ENCODE peak calls at places on chromosomes 7 and 10, in nine cellular contexts. One of them, this sample, is unnamed.

GRCh38 chr10:32346134-32346550 is 816 bp downstream of the EPC1 start:
- DNase-seq in mucosa of descending colon: peak; percentile 98
- DNase-seq in body of pancreas: peak; percentile 97
- DNase-seq in endothelial cell of umbilical vein: peak; percentile 96
- DNase-seq in cardiac fibroblast: peak; percentile 97
- DNase-seq in lower leg skin: peak; percentile 99
- DNase-seq in stomach: peak; percentile 96
- DNase-seq in breast epithelium: peak; percentile 95
- DNase-seq in fibroblast of the aortic adventitia: peak; percentile 94
- DNase-seq in this sample: peak; percentile 97

GRCh38 chr7:42495251-42495650 is 258.2 kb upstream of the GLI3 start:
- DNase-seq in endothelial cell of umbilical vein: no peak
- DNase-seq in body of pancreas: no peak
- DNase-seq in lower leg skin: no peak
- DNase-seq in mucosa of descending colon: no peak
- DNase-seq in breast epithelium: no peak
- DNase-seq in fibroblast of the aortic adventitia: peak; percentile 16
- DNase-seq in stomach: no peak
- DNase-seq in cardiac fibroblast: peak; percentile 72
- DNase-seq in this sample: no peak

GRCh38 chr10:77906863-77907861 is 19.4 kb downstream of the DLG5 start:
- DNase-seq in fibroblast of the aortic adventitia: no peak
- DNase-seq in mucosa of descending colon: no peak
- DNase-seq in lower leg skin: no peak
- DNase-seq in endothelial cell of umbilical vein: no peak
- DNase-seq in body of pancreas: no peak
- DNase-seq in stomach: no peak
- DNase-seq in cardiac fibroblast: no peak
- DNase-seq in breast epithelium: no peak
- DNase-seq in this sample: no peak

GRCh38 chr7:113087278-113087998 is 811 bp upstream of the GPR85 start:
- DNase-seq in mucosa of descending colon: no peak
- DNase-seq in cardiac fibroblast: peak; percentile 86
- DNase-seq in body of pancreas: peak; percentile 8
- DNase-seq in endothelial cell of umbilical vein: peak; percentile 81
- DNase-seq in stomach: no peak
- DNase-seq in fibroblast of the aortic adventitia: peak; percentile 95
- DNase-seq in breast epithelium: no peak
- DNase-seq in lower leg skin: no peak
- DNase-seq in this sample: peak; percentile 88

GRCh38 chr7:129617607-129618006 is 6.1 kb downstream of the NRF1 start:
- DNase-seq in stomach: no peak
- DNase-seq in fibroblast of the aortic adventitia: no peak
- DNase-seq in body of pancreas: no peak
- DNase-seq in cardiac fibroblast: no peak
- DNase-seq in lower leg skin: no peak
- DNase-seq in breast epithelium: no peak
- DNase-seq in mucosa of descending colon: no peak
- DNase-seq in endothelial cell of umbilical vein: no peak
- DNase-seq in this sample: no peak

GRCh38 chr7:70668606-70669358 is 463.2 kb upstream of the GALNT17 start:
- DNase-seq in mucosa of descending colon: no peak
- DNase-seq in lower leg skin: no peak
- DNase-seq in endothelial cell of umbilical vein: no peak
- DNase-seq in stomach: no peak
- DNase-seq in breast epithelium: peak; percentile 76
- DNase-seq in body of pancreas: peak; percentile 56
- DNase-seq in fibroblast of the aortic adventitia: no peak
- DNase-seq in cardiac fibroblast: no peak
- DNase-seq in this sample: no peak

GRCh38 chr10:55024718-55025117 is 223.7 kb upstream of the PCDH15 start:
- DNase-seq in cardiac fibroblast: no peak
- DNase-seq in breast epithelium: no peak
- DNase-seq in fibroblast of the aortic adventitia: no peak
- DNase-seq in stomach: no peak
- DNase-seq in mucosa of descending colon: no peak
- DNase-seq in body of pancreas: peak; percentile 4
- DNase-seq in endothelial cell of umbilical vein: peak; percentile 15
- DNase-seq in lower leg skin: no peak
- DNase-seq in this sample: no peak

GRCh38 chr7:99731638-99732374 is 3.2 kb downstream of the CYP3A7 start:
- DNase-seq in lower leg skin: no peak
- DNase-seq in stomach: no peak
- DNase-seq in body of pancreas: no peak
- DNase-seq in endothelial cell of umbilical vein: no peak
- DNase-seq in fibroblast of the aortic adventitia: no peak
- DNase-seq in breast epithelium: no peak
- DNase-seq in cardiac fibroblast: no peak
- DNase-seq in mucosa of descending colon: no peak
- DNase-seq in this sample: no peak

GRCh38 chr7:47039899-47040298 is 542.0 kb downstream of the TNS3 start:
- DNase-seq in endothelial cell of umbilical vein: peak; percentile 97
- DNase-seq in mucosa of descending colon: no peak
- DNase-seq in breast epithelium: peak; percentile 37
- DNase-seq in cardiac fibroblast: peak; percentile 83
- DNase-seq in body of pancreas: no peak
- DNase-seq in stomach: no peak
- DNase-seq in fibroblast of the aortic adventitia: peak; percentile 89
- DNase-seq in lower leg skin: no peak
- DNase-seq in this sample: peak; percentile 75

GRCh38 chr10:113128450-113129105 is 178.5 kb downstream of the TCF7L2 start:
- DNase-seq in cardiac fibroblast: no peak
- DNase-seq in fibroblast of the aortic adventitia: peak; percentile 41
- DNase-seq in mucosa of descending colon: no peak
- DNase-seq in breast epithelium: no peak
- DNase-seq in body of pancreas: no peak
- DNase-seq in endothelial cell of umbilical vein: no peak
- DNase-seq in lower leg skin: no peak
- DNase-seq in stomach: no peak
- DNase-seq in this sample: no peak
- H3K4me3 ChIP-seq in cardiac fibroblast: peak overlapping the region; percentile 4
- H3K4me3 ChIP-seq in fibroblast of the aortic adventitia: peak overlapping the region; percentile 32
- H3K4me3 ChIP-seq in mucosa of descending colon: no peak overlapping the region
- H3K4me3 ChIP-seq in breast epithelium: peak overlapping the region; percentile 33
- H3K4me3 ChIP-seq in body of pancreas: no peak overlapping the region
- H3K4me3 ChIP-seq in endothelial cell of umbilical vein: no peak overlapping the region
- H3K4me3 ChIP-seq in lower leg skin: no peak overlapping the region
- H3K4me3 ChIP-seq in stomach: no peak overlapping the region
- H3K4me3 ChIP-seq in this sample: no peak overlapping the region

GRCh38 chr10:129900825-129901224 is 63.2 kb downstream of the EBF3 start:
- DNase-seq in breast epithelium: no peak
- DNase-seq in mucosa of descending colon: no peak
- DNase-seq in body of pancreas: no peak
- DNase-seq in cardiac fibroblast: no peak
- DNase-seq in fibroblast of the aortic adventitia: no peak
- DNase-seq in endothelial cell of umbilical vein: no peak
- DNase-seq in stomach: no peak
- DNase-seq in lower leg skin: no peak
- DNase-seq in this sample: no peak

GRCh38 chr10:129899564-129899862 is 64.6 kb downstream of the EBF3 start:
- DNase-seq in lower leg skin: no peak
- DNase-seq in fibroblast of the aortic adventitia: no peak
- DNase-seq in breast epithelium: no peak
- DNase-seq in mucosa of descending colon: no peak
- DNase-seq in endothelial cell of umbilical vein: no peak
- DNase-seq in body of pancreas: no peak
- DNase-seq in stomach: no peak
- DNase-seq in cardiac fibroblast: no peak
- DNase-seq in this sample: no peak

GRCh38 chr10:129896231-129897150 is 67.6 kb downstream of the EBF3 start:
- DNase-seq in lower leg skin: no peak
- DNase-seq in body of pancreas: no peak
- DNase-seq in mucosa of descending colon: no peak
- DNase-seq in breast epithelium: no peak
- DNase-seq in endothelial cell of umbilical vein: no peak
- DNase-seq in cardiac fibroblast: no peak
- DNase-seq in fibroblast of the aortic adventitia: no peak
- DNase-seq in stomach: no peak
- DNase-seq in this sample: no peak

GRCh38 chr10:129898701-129899563 is 65.1 kb downstream of the EBF3 start:
- DNase-seq in fibroblast of the aortic adventitia: no peak
- DNase-seq in endothelial cell of umbilical vein: no peak
- DNase-seq in stomach: no peak
- DNase-seq in lower leg skin: no peak
- DNase-seq in body of pancreas: no peak
- DNase-seq in breast epithelium: no peak
- DNase-seq in mucosa of descending colon: no peak
- DNase-seq in cardiac fibroblast: no peak
- DNase-seq in this sample: no peak

DNA sequence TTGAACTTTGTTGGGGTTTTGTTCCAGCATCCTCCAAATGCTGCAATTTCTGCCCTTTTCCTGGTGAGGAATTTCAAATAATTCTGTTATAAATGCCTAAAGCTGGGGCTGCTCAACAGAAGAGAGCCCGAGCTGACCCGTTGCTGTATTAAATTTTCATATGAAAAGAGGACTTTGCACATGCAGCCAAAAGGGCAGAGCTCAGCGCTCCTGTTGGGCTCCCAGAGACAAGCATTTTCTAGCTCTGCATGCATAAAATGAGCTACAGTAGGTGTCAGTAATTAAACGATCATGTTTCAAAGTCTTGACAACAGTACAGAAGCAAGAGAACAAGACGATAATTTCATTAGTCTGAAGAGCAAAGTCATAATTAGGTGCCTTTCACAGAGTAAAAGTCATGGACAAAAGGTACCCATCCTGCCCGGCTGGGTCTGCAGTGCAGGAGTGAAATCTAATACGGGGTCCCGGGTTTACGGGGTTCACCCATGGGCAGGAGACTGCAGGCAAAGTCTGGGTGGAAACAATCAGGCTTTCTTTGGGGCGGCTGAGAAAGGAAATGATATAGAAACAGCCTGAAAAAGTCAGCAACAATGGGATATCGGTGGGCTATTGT is 66.1 kb downstream of the EBF3 start:
- DNase-seq in cardiac fibroblast: no peak
- DNase-seq in stomach: no peak
- DNase-seq in lower leg skin: no peak
- DNase-seq in breast epithelium: no peak
- DNase-seq in endothelial cell of umbilical vein: no peak
- DNase-seq in mucosa of descending colon: no peak
- DNase-seq in body of pancreas: no peak
- DNase-seq in fibroblast of the aortic adventitia: no peak
- DNase-seq in this sample: no peak
- H3K4me3 ChIP-seq in cardiac fibroblast: no peak overlapping the region
- H3K4me3 ChIP-seq in stomach: no peak overlapping the region
- H3K4me3 ChIP-seq in lower leg skin: no peak overlapping the region
- H3K4me3 ChIP-seq in breast epithelium: no peak overlapping the region
- H3K4me3 ChIP-seq in endothelial cell of umbilical vein: no peak overlapping the region
- H3K4me3 ChIP-seq in mucosa of descending colon: no peak overlapping the region
- H3K4me3 ChIP-seq in body of pancreas: no peak overlapping the region
- H3K4me3 ChIP-seq in fibroblast of the aortic adventitia: no peak overlapping the region
- H3K4me3 ChIP-seq in this sample: no peak overlapping the region

DNA sequence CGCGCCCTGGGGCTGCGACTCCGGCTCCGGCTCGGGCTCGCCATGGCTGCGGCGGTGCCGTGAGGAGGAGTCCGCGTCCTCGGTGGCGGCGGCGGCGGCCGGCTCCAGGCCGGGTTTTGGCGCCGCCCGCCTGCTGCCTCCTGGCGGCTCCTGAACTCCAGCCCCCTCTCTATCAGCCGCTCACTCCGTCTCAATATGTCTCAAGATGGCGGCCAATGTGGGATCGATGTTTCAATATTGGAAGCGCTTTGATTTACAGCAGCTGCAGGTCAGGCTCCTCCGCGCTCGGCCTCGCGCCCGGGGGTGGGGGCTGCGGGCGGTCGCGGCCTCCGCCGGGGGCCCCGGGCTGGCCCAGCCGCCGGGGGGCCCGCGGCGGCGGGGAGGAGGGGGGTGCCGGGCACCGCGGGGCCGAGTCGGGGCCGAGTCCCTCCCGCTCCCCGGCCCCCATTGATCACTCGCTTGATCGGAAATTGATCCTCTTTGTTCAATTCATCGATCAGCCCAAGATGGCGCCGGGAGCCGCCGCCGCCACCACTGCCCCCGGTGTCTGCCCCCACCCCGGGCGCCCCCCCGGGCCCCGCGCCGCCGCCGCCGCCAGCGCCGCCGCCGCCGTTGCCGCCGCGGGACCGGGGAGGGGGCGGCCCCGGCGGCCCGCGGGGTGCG is 1.5 kb upstream of the CUX1 start:
- DNase-seq in stomach: peak; percentile 79
- DNase-seq in body of pancreas: peak; percentile 83
- DNase-seq in fibroblast of the aortic adventitia: peak; percentile 80
- DNase-seq in mucosa of descending colon: peak; percentile 80
- DNase-seq in lower leg skin: peak; percentile 91
- DNase-seq in endothelial cell of umbilical vein: peak; percentile 67
- DNase-seq in breast epithelium: peak; percentile 36
- DNase-seq in cardiac fibroblast: peak; percentile 79
- DNase-seq in this sample: peak; percentile 80
- H3K4me3 ChIP-seq in stomach: peak overlapping the region; percentile 89
- H3K4me3 ChIP-seq in body of pancreas: no peak overlapping the region
- H3K4me3 ChIP-seq in fibroblast of the aortic adventitia: peak overlapping the region; percentile 73
- H3K4me3 ChIP-seq in mucosa of descending colon: peak overlapping the region; percentile 54
- H3K4me3 ChIP-seq in lower leg skin: peak overlapping the region; percentile 30
- H3K4me3 ChIP-seq in endothelial cell of umbilical vein: peak overlapping the region; percentile 48
- H3K4me3 ChIP-seq in breast epithelium: peak overlapping the region; percentile 70
- H3K4me3 ChIP-seq in cardiac fibroblast: peak overlapping the region; percentile 75
- H3K4me3 ChIP-seq in this sample: peak overlapping the region; percentile 60

GRCh38 chr7:73742338-73742752 is 3.7 kb upstream of the ABHD11 start:
- DNase-seq in endothelial cell of umbilical vein: no peak
- DNase-seq in mucosa of descending colon: peak; percentile 56
- DNase-seq in lower leg skin: no peak
- DNase-seq in cardiac fibroblast: no peak
- DNase-seq in breast epithelium: peak; percentile 57
- DNase-seq in fibroblast of the aortic adventitia: no peak
- DNase-seq in stomach: no peak
- DNase-seq in body of pancreas: peak; percentile 80
- DNase-seq in this sample: no peak
- H3K4me3 ChIP-seq in endothelial cell of umbilical vein: no peak overlapping the region
- H3K4me3 ChIP-seq in mucosa of descending colon: no peak overlapping the region
- H3K4me3 ChIP-seq in lower leg skin: no peak overlapping the region
- H3K4me3 ChIP-seq in cardiac fibroblast: no peak overlapping the region
- H3K4me3 ChIP-seq in breast epithelium: peak overlapping the region; percentile 31
- H3K4me3 ChIP-seq in fibroblast of the aortic adventitia: no peak overlapping the region
- H3K4me3 ChIP-seq in stomach: no peak overlapping the region
- H3K4me3 ChIP-seq in body of pancreas: no peak overlapping the region
- H3K4me3 ChIP-seq in this sample: no peak overlapping the region